ENCODE peak calls at places on chromosomes 4 and X, in ten cellular contexts. S, K, Y, R, A, V, E, H, P and O are unnamed samples.

GRCh38 chrX:152641996-152642395 is 4.3 kb downstream of the GABRQ start:
- DNase-seq in S (no peak), K (no peak), Y (no peak), R (no peak), A (no peak), V (no peak), E (peak; percentile 44), H (no peak), P (peak; percentile 23), O (no peak)

GRCh38 chr4:84899616-84900015 is 66.9 kb downstream of the WDFY3 start:
- DNase-seq in S (no peak), K (no peak), Y (no peak), R (no peak), A (no peak), V (no peak), E (no peak), H (no peak), P (no peak), O (no peak)

GRCh38 chrX:20802036-20802435 is 535.3 kb upstream of the RPS6KA3 start:
- DNase-seq in S (no peak), K (no peak), Y (no peak), R (no peak), A (no peak), V (no peak), E (no peak), H (no peak), P (no peak), O (no peak)

GRCh38 chrX:13775837-13776236 is 41.1 kb downstream of the GPM6B start:
- DNase-seq in S (no peak), K (no peak), Y (no peak), R (no peak), A (no peak), V (no peak), E (no peak), H (no peak), P (no peak), O (no peak)

GRCh38 chr4:163554870-163555465 is 60.5 kb downstream of the TMA16 start:
- DNase-seq in S (peak; percentile 45), K (no peak), Y (no peak), R (no peak), A (no peak), V (peak; percentile 44), E (no peak), H (no peak), P (no peak), O (no peak)

GRCh38 chrX:71615954-71616353 is 2.4 kb downstream of the CXCR3 start:
- DNase-seq in S (no peak), K (no peak), Y (no peak), R (no peak), A (no peak), V (no peak), E (no peak), H (no peak), P (no peak), O (no peak)

GRCh38 chrX:110425222-110425621 is 66.6 kb downstream of the RTL9 start:
- DNase-seq in S (no peak), K (no peak), Y (no peak), R (no peak), A (no peak), V (no peak), E (no peak), H (no peak), P (no peak), O (no peak)

GRCh38 chr4:20393486-20394100 is 141.9 kb downstream of the SLIT2 start:
- DNase-seq in S (no peak), K (no peak), Y (no peak), R (no peak), A (no peak), V (no peak), E (no peak), H (no peak), P (no peak), O (no peak)

GRCh38 chr4:37988670-37989069 is 28.5 kb downstream of the PTTG2 start:
- DNase-seq in S (no peak), K (no peak), Y (no peak), R (no peak), A (no peak), V (no peak), E (no peak), H (no peak), P (no peak), O (no peak)

GRCh38 chr4:54658321-54659093 is 750 bp downstream of the KIT start:
- DNase-seq in S (peak; percentile 28), K (no peak), Y (peak; percentile 76), R (peak; percentile 51), A (no peak), V (no peak), E (peak; percentile 59), H (no peak), P (peak; percentile 69), O (peak; percentile 64)

GRCh38 chr4:31051151-31051550 is 331.0 kb downstream of the PCDH7 start:
- DNase-seq in S (no peak), K (no peak), Y (no peak), R (no peak), A (no peak), V (no peak), E (no peak), H (no peak), P (no peak), O (no peak)